ENCODE peak calls at places on chromosomes 2 and 18, in five cellular contexts. B, I, Y, K and W are unnamed samples.

GRCh38 chr2:212646698-212647097 is 108.1 kb upstream of the ERBB4 start:
- DNase-seq in B (no peak), I (no peak), Y (no peak), K (no peak), W (no peak)

GRCh38 chr2:12457831-12458230 is 258.9 kb upstream of the TRIB2 start:
- DNase-seq in B (no peak), I (no peak), Y (no peak), K (no peak), W (no peak)

GRCh38 chr2:218125626-218126080 is at the start of gene CXCR2:
- DNase-seq in B (no peak), I (peak; percentile 23), Y (no peak), K (peak; percentile 6), W (no peak)

GRCh38 chr2:2188344-2189111 is 142.5 kb downstream of the MYT1L start:
- DNase-seq in B (no peak), I (no peak), Y (no peak), K (no peak), W (no peak)

GRCh38 chr2:170465241-170465640 is 249.9 kb upstream of the SP5 start:
- DNase-seq in B (no peak), I (no peak), Y (no peak), K (no peak), W (no peak)

GRCh38 chr2:76599732-76600368 is 889.1 kb upstream of the GCFC2 start:
- DNase-seq in B (no peak), I (peak; percentile 33), Y (peak; percentile 41), K (peak; percentile 72), W (peak; percentile 58)

GRCh38 chr18:6543330-6543908 is 128.7 kb upstream of the L3MBTL4 start:
- DNase-seq in B (no peak), I (no peak), Y (no peak), K (no peak), W (peak; percentile 26)

GRCh38 chr2:126731353-126731752 is 75.4 kb downstream of the GYPC start:
- DNase-seq in B (no peak), I (no peak), Y (no peak), K (no peak), W (no peak)

GRCh38 chr2:196113061-196113974 is 44.7 kb upstream of the DNAH7 start:
- DNase-seq in B (no peak), I (no peak), Y (no peak), K (no peak), W (no peak)

GRCh38 chr2:239534581-239535412 is 134.0 kb upstream of the HDAC4 start:
- DNase-seq in B (no peak), I (no peak), Y (no peak), K (no peak), W (no peak)

GRCh38 chr2:207473203-207473865 is 56.4 kb upstream of the CREB1 start:
- DNase-seq in B (no peak), I (peak; percentile 21), Y (no peak), K (peak; percentile 23), W (peak; percentile 47)

GRCh38 chr2:68434981-68435380 is 32.1 kb downstream of the FBXO48 start:
- DNase-seq in B (no peak), I (no peak), Y (no peak), K (no peak), W (peak; percentile 18)

GRCh38 chr2:17515652-17516051 is 2.6 kb downstream of the RAD51AP2 start:
- DNase-seq in B (no peak), I (no peak), Y (no peak), K (no peak), W (no peak)

GRCh38 chr18:61333271-61333745 is at the start of gene CDH20:
- DNase-seq in B (no peak), I (no peak), Y (no peak), K (no peak), W (no peak)

GRCh38 chr2:199458017-199458805 is 472 bp upstream of the SATB2 start:
- DNase-seq in B (peak; percentile 69), I (no peak), Y (no peak), K (peak; percentile 34), W (peak; percentile 48)
- TF ChIP-seq POLR2A in B (no peak), I (no peak), Y (peak; percentile 39), K (no peak), W (no peak)

GRCh38 chr18:26549486-26550435 is 1.4 kb upstream of the KCTD1 start:
- DNase-seq in B (peak; percentile 73), I (peak; percentile 67), Y (peak; percentile 61), K (peak; percentile 71), W (peak; percentile 43)
- TF ChIP-seq POLR2A in B (no peak), I (no peak), Y (peak; percentile 45), K (peak; percentile 60), W (no peak)

DNA sequence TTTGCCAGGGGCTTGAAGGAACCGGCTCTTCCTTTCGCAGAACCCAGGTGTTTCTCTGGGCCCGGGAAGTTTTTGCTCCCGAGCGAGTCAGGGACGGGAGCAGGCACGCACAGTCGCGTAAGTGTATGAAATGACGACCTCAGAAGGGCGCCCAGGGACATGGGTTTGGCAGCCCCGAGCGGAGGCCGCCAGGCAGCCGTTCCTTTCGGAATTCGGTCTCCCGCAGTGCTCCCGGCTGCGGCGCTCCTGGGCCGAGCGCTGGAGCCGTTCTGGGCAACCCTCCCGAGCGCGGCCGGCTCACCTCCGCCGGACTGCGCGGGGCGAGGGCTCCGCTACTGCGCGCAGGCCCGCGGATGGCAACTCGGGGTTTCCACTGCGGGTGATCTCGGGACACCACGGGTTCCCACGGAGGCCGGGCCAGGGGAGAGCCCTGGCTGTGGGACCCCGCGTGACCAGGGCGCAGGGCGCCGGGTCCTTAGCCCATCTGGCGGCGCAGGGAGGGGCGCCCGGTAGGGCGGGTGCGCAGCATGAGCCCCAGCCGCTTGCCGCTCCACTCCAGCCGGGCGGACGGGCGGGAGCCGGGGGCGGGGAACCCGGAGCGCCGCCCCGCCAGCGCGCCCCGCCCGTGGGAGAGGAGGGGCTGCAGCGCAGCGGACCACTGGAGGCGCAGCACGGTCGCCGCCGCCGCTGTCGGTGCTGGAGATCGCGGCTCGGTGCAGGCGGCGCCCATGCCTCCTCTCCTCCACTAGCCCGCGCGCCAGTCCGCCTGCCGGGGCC is at the start of gene OSBPL6:
- DNase-seq in B (peak; percentile 84), I (peak; percentile 81), Y (peak; percentile 82), K (peak; percentile 88), W (peak; percentile 89)
- TF ChIP-seq POLR2A in B (no peak), I (peak; percentile 71), Y (peak; percentile 49), K (peak; percentile 72), W (peak; percentile 44)

GRCh38 chr2:150487537-150488429 is at the start of gene RND3:
- DNase-seq in B (peak; percentile 98), I (peak; percentile 99), Y (peak; percentile 97), K (peak; percentile 97), W (peak; percentile 64)
- TF ChIP-seq POLR2A in B (peak; percentile 75), I (peak; percentile 90), Y (peak; percentile 98), K (peak; percentile 95), W (no peak)

DNA sequence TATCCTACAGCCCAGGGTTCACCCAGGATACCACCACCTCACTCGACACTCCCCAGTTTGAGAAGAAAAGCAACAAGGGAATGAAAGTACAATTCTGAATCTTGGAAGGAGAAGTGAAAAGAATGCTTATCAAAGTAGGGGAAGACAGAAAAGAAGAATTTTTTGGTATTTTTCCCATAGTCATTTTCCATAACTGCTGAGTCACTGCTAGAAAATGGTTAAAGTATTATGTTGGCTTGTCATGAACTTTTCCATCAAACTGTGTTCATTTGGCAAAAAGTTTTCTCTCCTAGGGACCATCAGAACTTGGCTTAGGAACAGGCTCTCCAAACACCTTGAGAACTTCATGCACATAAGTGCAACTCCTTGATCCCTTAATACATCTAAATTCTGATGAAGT is 192.0 kb downstream of the BCL11A start:
- DNase-seq in B (no peak), I (no peak), Y (no peak), K (no peak), W (no peak)
- TF ChIP-seq POLR2A in B (no peak), I (no peak), Y (no peak), K (no peak), W (no peak)

DNA sequence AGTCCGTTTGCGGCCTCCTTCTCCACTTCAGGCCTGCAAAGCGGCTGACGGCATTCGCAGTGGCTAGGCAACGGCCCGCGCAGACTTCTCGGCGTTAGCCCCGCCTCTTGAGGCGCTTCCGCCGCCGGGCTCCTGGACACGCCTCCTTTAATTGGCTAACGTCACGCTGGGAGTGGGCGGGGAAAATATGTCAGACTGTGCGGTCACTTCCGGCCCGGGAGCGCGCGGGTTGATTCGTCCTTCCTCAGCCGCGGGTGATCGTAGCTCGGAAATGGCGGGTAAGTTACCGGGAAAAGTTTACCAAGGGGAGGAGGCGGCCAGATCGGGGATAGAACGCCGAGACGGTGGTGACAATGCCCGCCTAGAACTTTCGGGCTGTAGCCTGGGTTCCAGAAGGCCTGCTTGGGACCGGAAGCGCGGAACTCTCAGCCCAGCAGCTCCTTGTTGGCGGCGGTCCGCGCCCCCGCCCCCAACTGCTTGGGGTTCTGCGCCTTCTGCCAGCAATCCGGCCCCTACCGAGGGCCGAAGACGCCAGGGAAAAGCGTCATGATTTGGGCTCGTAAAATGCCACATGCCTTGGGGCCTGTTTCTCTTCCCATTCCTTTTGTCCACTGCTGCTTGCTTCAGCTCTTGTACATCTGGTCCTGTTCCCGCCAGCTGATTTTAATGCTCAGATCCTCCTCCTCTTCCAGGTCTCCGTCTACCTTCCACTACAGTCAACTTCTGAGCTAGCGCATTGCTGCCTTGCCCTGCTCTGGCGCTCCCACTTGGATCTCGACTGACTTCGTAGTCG is at the start of gene HAT1:
- DNase-seq in B (peak; percentile 99), I (peak; percentile 97), Y (peak; percentile 99), K (peak; percentile 98), W (peak; percentile 99)
- TF ChIP-seq POLR2A in B (no peak), I (peak; percentile 61), Y (peak; percentile 71), K (peak; percentile 80), W (peak; percentile 95)

GRCh38 chr18:13217466-13217961 is 1.0 kb upstream of the LDLRAD4 start:
- DNase-seq in B (peak; percentile 80), I (peak; percentile 46), Y (peak; percentile 70), K (peak; percentile 57), W (peak; percentile 58)
- TF ChIP-seq POLR2A in B (no peak), I (no peak), Y (no peak), K (peak; percentile 27), W (no peak)